ENCODE peak calls at places on chromosomes 13 and 19, in six cellular contexts. U is GM12878, A is endothelial cell of umbilical vein, H is GM23338, E is HepG2, G is HCT116. L is an unnamed sample.

GRCh38 chr13:110465696-110466095 is 95.8 kb downstream of the RAB20 start:
- DNase-seq in U (no peak), A (no peak), H (no peak), E (no peak), G (no peak), L (no peak)

GRCh38 chr13:113659337-113659736 is 1.3 kb upstream of the ATP4B start:
- DNase-seq in U (no peak), A (no peak), H (no peak), E (no peak), G (no peak), L (no peak)

GRCh38 chr13:61180245-61180644 is 235.4 kb downstream of the PCDH20 start:
- DNase-seq in U (no peak), A (no peak), H (peak; percentile 36), E (no peak), G (no peak), L (no peak)

GRCh38 chr19:16605115-16605514 is 22.9 kb downstream of the MED26 start:
- DNase-seq in U (no peak), A (no peak), H (no peak), E (no peak), G (no peak), L (no peak)

GRCh38 chr13:30859326-30859725 is 46.7 kb upstream of the MEDAG start:
- DNase-seq in U (no peak), A (peak; percentile 60), H (no peak), E (no peak), G (no peak), L (no peak)

GRCh38 chr13:85549819-85550218 is 249.4 kb downstream of the SLITRK6 start:
- DNase-seq in U (no peak), A (no peak), H (no peak), E (no peak), G (no peak), L (peak; percentile 51)

GRCh38 chr13:61010358-61010757 is 405.3 kb downstream of the PCDH20 start:
- DNase-seq in U (no peak), A (no peak), H (no peak), E (no peak), G (no peak), L (no peak)

GRCh38 chr13:37442996-37443395 is 155.6 kb downstream of the POSTN start:
- DNase-seq in U (no peak), A (no peak), H (no peak), E (no peak), G (no peak), L (no peak)

GRCh38 chr13:51643882-51644281 is 59.6 kb downstream of the WDFY2 start:
- DNase-seq in U (no peak), A (peak; percentile 82), H (no peak), E (peak; percentile 63), G (peak; percentile 68), L (peak; percentile 83)

GRCh38 chr13:30079501-30079900 is 227.8 kb downstream of the KATNAL1 start:
- DNase-seq in U (no peak), A (no peak), H (no peak), E (no peak), G (no peak), L (no peak)

GRCh38 chr19:35936738-35937268 is 629 bp downstream of the LRFN3 start:
- DNase-seq in U (no peak), A (no peak), H (peak; percentile 17), E (no peak), G (no peak), L (no peak)

GRCh38 chr19:41531438-41532311 is 44.3 kb upstream of the CEACAM21 start:
- DNase-seq in U (no peak), A (peak; percentile 98), H (no peak), E (no peak), G (no peak), L (peak; percentile 66)

GRCh38 chr13:36362914-36363313 is 16.7 kb upstream of the SPART start:
- DNase-seq in U (peak; percentile 37), A (no peak), H (no peak), E (no peak), G (no peak), L (no peak)

GRCh38 chr13:36362251-36362650 is 16.1 kb upstream of the SPART start:
- DNase-seq in U (no peak), A (no peak), H (no peak), E (no peak), G (no peak), L (no peak)

GRCh38 chr13:36358352-36358751 is 12.2 kb upstream of the SPART start:
- DNase-seq in U (no peak), A (no peak), H (no peak), E (no peak), G (no peak), L (no peak)

GRCh38 chr13:36359301-36359950 is 13.2 kb upstream of the SPART start:
- DNase-seq in U (no peak), A (no peak), H (no peak), E (peak; percentile 55), G (no peak), L (no peak)

DNA sequence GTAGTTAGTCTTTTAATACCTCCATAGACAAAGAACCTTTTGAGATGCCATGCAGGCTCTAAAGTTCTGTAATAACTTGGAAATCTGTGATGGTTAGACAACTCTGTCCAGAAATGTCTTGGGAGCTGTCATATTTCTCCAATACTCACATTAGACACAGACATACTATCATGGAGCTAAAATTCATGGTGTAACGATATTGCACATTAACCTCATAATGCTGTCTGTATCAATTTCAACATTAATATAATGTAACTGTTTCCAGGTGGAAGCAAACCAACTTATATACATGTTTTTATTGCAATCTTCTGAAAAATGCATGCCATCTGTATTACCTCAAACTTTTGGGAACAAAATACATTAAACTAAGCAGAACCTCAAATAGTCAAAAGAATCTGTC is 14.7 kb upstream of the SPART start:
- DNase-seq in U (no peak), A (no peak), H (no peak), E (no peak), G (no peak), L (no peak)
- TF ChIP-seq EZH2 in U (no peak), A (no peak), H (no peak), E (no peak), G (no peak), L (no peak)

DNA sequence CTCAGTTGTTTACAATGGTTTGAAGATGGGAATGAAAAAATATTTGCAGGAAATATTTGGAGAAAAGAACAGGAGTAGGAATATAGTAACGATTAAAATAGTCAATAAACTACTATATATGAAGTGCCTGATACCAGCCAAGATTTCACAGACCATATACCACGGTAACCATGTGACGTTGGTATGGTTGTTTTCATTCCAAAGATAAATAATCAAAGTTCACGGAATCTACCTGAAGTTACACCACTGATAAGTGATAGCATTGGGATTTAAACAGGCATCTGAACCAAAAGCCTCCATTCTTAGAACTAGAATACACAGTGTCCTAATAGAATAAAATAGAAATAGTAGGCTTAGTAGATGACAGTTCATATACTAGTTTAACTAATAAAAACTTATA is 123.5 kb downstream of the RBM26 start:
- DNase-seq in U (no peak), A (no peak), H (no peak), E (peak; percentile 12), G (no peak), L (no peak)
- H3K27ac ChIP-seq in U (no peak overlapping the region), A (no peak overlapping the region), H (peak overlapping the region; percentile 79), E (no peak overlapping the region), G (no peak overlapping the region), L (no peak overlapping the region)

GRCh38 chr19:44904426-44904994 is 1.1 kb upstream of the APOE start:
- DNase-seq in U (no peak), A (no peak), H (peak; percentile 79), E (peak; percentile 34), G (no peak), L (no peak)

GRCh38 chr19:44903602-44904425 is 1.8 kb upstream of the APOE start:
- DNase-seq in U (no peak), A (peak; percentile 73), H (peak; percentile 80), E (peak; percentile 80), G (no peak), L (no peak)

GRCh38 chr19:44897835-44898234 is 6.8 kb downstream of the TOMM40 start:
- DNase-seq in U (no peak), A (no peak), H (no peak), E (no peak), G (no peak), L (no peak)

GRCh38 chr19:44903216-44903601 is 2.4 kb upstream of the APOE start:
- DNase-seq in U (no peak), A (no peak), H (no peak), E (no peak), G (no peak), L (no peak)

DNA sequence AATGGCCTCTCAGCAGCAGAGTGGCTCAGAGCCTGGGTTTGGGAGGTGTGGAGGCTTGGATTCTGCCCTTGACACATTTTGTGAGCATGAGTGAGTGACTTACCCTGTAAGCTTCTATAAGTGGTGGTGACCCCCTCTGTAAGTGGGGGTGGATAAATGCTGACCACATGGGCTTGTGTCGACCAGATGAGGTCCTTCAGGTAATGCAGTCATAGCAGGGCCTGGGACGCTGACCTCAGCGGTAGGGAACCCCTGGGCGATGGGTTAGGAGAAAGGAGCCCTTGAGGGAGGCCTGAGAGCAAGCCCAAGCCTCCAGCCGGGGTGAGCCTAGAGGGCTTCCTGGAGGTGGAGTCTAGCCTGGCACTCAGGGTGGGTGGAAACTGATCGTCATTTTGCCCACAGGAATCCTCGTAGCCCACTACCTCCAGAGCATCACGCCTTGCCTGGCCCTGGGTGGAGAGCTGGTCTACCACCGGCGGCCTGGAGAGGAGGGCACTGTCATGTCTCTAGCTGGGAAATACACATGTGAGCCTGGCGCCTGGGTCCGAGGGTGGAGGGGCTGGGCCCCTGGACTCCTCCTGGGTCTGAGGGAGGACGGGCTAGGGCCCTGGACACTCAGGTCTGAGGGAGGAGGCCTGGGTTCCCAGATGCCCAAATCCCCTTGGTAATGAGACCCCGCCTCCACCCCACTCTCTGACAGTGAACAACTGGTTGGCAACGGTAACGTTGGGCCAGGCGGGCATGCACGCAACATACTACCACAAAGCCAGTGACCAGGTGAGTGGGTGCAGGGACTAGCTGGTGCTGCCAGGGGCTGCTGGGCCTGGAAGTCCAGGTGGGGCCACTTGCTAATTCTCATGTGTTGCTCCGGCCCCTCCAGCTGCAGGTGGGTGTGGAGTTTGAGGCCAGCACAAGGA is 5.0 kb upstream of the APOE start:
- DNase-seq in U (no peak), A (no peak), H (no peak), E (no peak), G (no peak), L (no peak)
- TF ChIP-seq POLR2AphosphoS5 in U (no peak), A (no peak), H (no peak), E (no peak), G (no peak), L (no peak)

GRCh38 chr19:45668342-45668871 is 386 bp downstream of the GIPR start:
- DNase-seq in U (no peak), A (no peak), H (no peak), E (no peak), G (no peak), L (no peak)
- TF ChIP-seq EZH2 in U (no peak), A (peak; percentile 89), H (no peak), E (no peak), G (no peak), L (no peak)

DNA sequence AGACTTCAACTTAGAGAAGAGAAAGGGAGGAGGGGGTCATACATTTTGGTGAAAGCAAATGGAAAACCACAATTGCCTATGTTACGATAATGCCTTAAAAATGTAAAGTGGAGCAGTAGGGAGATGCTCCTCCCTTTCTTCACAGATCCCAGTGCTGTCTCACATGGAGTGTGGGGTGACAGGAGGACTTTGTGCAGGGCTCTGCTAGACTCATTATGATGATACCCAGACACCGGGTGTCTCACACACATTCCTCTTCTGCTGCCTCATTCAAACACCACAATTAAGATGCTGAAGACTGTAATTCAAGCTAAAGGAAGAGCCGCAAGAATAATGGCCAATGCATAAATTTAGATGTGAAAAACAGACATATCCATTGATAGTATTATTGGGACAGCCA is 150.6 kb downstream of the LHFPL6 start:
- DNase-seq in U (no peak), A (no peak), H (no peak), E (no peak), G (no peak), L (no peak)
- H3K27ac ChIP-seq in U (no peak overlapping the region), A (no peak overlapping the region), H (no peak overlapping the region), E (no peak overlapping the region), G (no peak overlapping the region), L (peak overlapping the region; percentile 98)

L was measured in SK-N-MC.